ENCODE peak calls at places on chromosomes 5 and 9, in nine cellular contexts. B is fibroblast of mammary gland; H is sciatic nerve; K is heart right ventricle; R is cerebellar cortex; F is stimulated activated CD4-positive, alpha-beta T cell treated with anti-CD3 and anti-CD28 coated beads, TNF-alpha, amount 100 ng/mL, for 4 hours; O is activated naive CD4-positive, alpha-beta T cell treated with Interleukin-2 at 50 U/mL for 16 hours; Y is EH; A is RWPE1. I is an unnamed sample.

GRCh38 chr9:79763861-79764260 is 192.1 kb downstream of the TLE4 start:
- DNase-seq in B (peak; percentile 3), H (peak; percentile 62), K (no peak), R (peak; percentile 20), F (no peak), O (no peak), Y (no peak), A (no peak), I (no peak)

GRCh38 chr9:112886351-112886750 is 4.3 kb downstream of the SLC46A2 start:
- DNase-seq in B (no peak), H (no peak), K (no peak), R (no peak), F (no peak), O (no peak), Y (no peak), A (no peak), I (no peak)

GRCh38 chr9:82332018-82332773 is 343.6 kb downstream of the SPATA31D1 start:
- DNase-seq in B (peak; percentile 76), H (no peak), K (no peak), R (no peak), F (no peak), O (no peak), Y (peak; percentile 92), A (peak; percentile 94), I (no peak)

GRCh38 chr9:108041551-108041950 is 552.0 kb upstream of the KLF4 start:
- DNase-seq in B (peak; percentile 89), H (no peak), K (no peak), R (no peak), F (no peak), O (no peak), Y (peak; percentile 85), A (peak; percentile 91), I (no peak)

GRCh38 chr9:125964702-125965225 is 217.6 kb downstream of the PBX3 start:
- DNase-seq in B (no peak), H (no peak), K (no peak), R (no peak), F (no peak), O (no peak), Y (no peak), A (no peak), I (no peak)

GRCh38 chr9:114604974-114605373 is 6.1 kb upstream of the TMEM268 start:
- DNase-seq in B (no peak), H (no peak), K (no peak), R (no peak), F (no peak), O (no peak), Y (no peak), A (no peak), I (no peak)

GRCh38 chr9:36192196-36192595 is 1.5 kb downstream of the CLTA start:
- DNase-seq in B (peak; percentile 38), H (no peak), K (no peak), R (no peak), F (no peak), O (no peak), Y (no peak), A (peak; percentile 28), I (no peak)

GRCh38 chr5:129724222-129724621 is 23.7 kb upstream of the MINAR2 start:
- DNase-seq in B (no peak), H (no peak), K (no peak), R (no peak), F (no peak), O (no peak), Y (no peak), A (no peak), I (no peak)

GRCh38 chr9:116417464-116417863 is 263.9 kb downstream of the PAPPA start:
- DNase-seq in B (no peak), H (no peak), K (no peak), R (no peak), F (no peak), O (no peak), Y (peak; percentile 88), A (no peak), I (no peak)

GRCh38 chr9:133066181-133066983 is 4.6 kb downstream of the CEL start:
- DNase-seq in B (no peak), H (no peak), K (no peak), R (no peak), F (no peak), O (no peak), Y (no peak), A (no peak), I (no peak)

GRCh38 chr9:1083325-1083913 is 33.3 kb downstream of the DMRT2 start:
- DNase-seq in B (peak; percentile 17), H (peak; percentile 64), K (peak; percentile 27), R (peak; percentile 1), F (no peak), O (no peak), Y (peak; percentile 31), A (peak; percentile 35), I (no peak)

GRCh38 chr5:169637856-169638190 is 748 bp downstream of the DOCK2 start:
- DNase-seq in B (no peak), H (no peak), K (no peak), R (no peak), F (peak; percentile 51), O (peak; percentile 73), Y (no peak), A (no peak), I (peak; percentile 80)

GRCh38 chr5:134735243-134735642 is 3.1 kb upstream of the CAMLG start:
- DNase-seq in B (no peak), H (no peak), K (no peak), R (no peak), F (no peak), O (no peak), Y (no peak), A (no peak), I (no peak)

GRCh38 chr9:20227166-20227874 is 395.0 kb downstream of the MLLT3 start:
- DNase-seq in B (no peak), H (no peak), K (no peak), R (no peak), F (no peak), O (no peak), Y (no peak), A (no peak), I (no peak)

GRCh38 chr5:78605611-78606010 is 43.0 kb downstream of the LHFPL2 start:
- DNase-seq in B (no peak), H (no peak), K (no peak), R (no peak), F (no peak), O (no peak), Y (peak; percentile 50), A (peak; percentile 44), I (no peak)

GRCh38 chr5:141958113-141958512 is at the start of gene PCDH12:
- DNase-seq in B (peak; percentile 14), H (no peak), K (peak; percentile 68), R (no peak), F (no peak), O (no peak), Y (peak; percentile 71), A (no peak), I (peak; percentile 25)

GRCh38 chr5:82151622-82152021 is 126.5 kb downstream of the RPS23 start:
- DNase-seq in B (peak; percentile 72), H (no peak), K (no peak), R (no peak), F (no peak), O (no peak), Y (peak; percentile 9), A (no peak), I (no peak)

GRCh38 chr5:10594591-10595210 is 30.8 kb downstream of the ANKRD33B start:
- DNase-seq in B (peak; percentile 72), H (no peak), K (no peak), R (no peak), F (no peak), O (no peak), Y (peak; percentile 50), A (no peak), I (no peak)

GRCh38 chr5:133316346-133317343 is 264.8 kb downstream of the HSPA4 start:
- DNase-seq in B (peak; percentile 14), H (no peak), K (no peak), R (peak; percentile 13), F (no peak), O (no peak), Y (peak; percentile 8), A (no peak), I (no peak)

GRCh38 chr5:139639619-139640431 is 8.3 kb upstream of the CXXC5 start:
- DNase-seq in B (peak; percentile 43), H (peak; percentile 64), K (peak; percentile 58), R (peak; percentile 50), F (no peak), O (no peak), Y (peak; percentile 49), A (no peak), I (no peak)

GRCh38 chr9:93586290-93587057 is 10.1 kb downstream of the PHF2 start:
- DNase-seq in B (no peak), H (no peak), K (no peak), R (no peak), F (no peak), O (no peak), Y (no peak), A (no peak), I (no peak)

GRCh38 chr5:154677921-154678320 is 77.3 kb upstream of the LARP1 start:
- DNase-seq in B (no peak), H (no peak), K (no peak), R (no peak), F (no peak), O (no peak), Y (no peak), A (no peak), I (no peak)

GRCh38 chr5:138461343-138462125 is 3.7 kb upstream of the EGR1 start:
- DNase-seq in B (peak; percentile 91), H (no peak), K (no peak), R (no peak), F (no peak), O (no peak), Y (peak; percentile 84), A (peak; percentile 84), I (no peak)

GRCh38 chr5:133612021-133612860 is at the start of gene FSTL4:
- DNase-seq in B (no peak), H (no peak), K (no peak), R (peak; percentile 60), F (peak; percentile 20), O (peak; percentile 34), Y (no peak), A (peak; percentile 55), I (peak; percentile 34)

GRCh38 chr5:135246923-135247795 is 151.9 kb downstream of the MACROH2A1 start:
- DNase-seq in B (peak; percentile 95), H (peak; percentile 48), K (no peak), R (no peak), F (no peak), O (no peak), Y (peak; percentile 95), A (peak; percentile 95), I (no peak)